ENCODE peak calls at places on chromosomes 4 and X, in six cellular contexts. W, E, Q, I, V and D are unnamed samples.

GRCh38 chr4:145418739-145419138 is 62.9 kb upstream of the SMAD1 start:
- DNase-seq in W (no peak), E (no peak), Q (no peak), I (no peak), V (no peak), D (no peak)

GRCh38 chrX:3550160-3550765 is 163.2 kb downstream of the PRKX start:
- DNase-seq in W (no peak), E (peak), Q (peak), I (no peak), V (no peak), D (peak)

GRCh38 chr4:150402968-150403367 is 179.0 kb upstream of the MAB21L2 start:
- DNase-seq in W (no peak), E (no peak), Q (no peak), I (no peak), V (peak), D (no peak)

GRCh38 chrX:57821703-57822375 is 88.4 kb downstream of the ZXDA start:
- DNase-seq in W (peak), E (peak), Q (peak), I (peak), V (peak), D (peak)

GRCh38 chr4:17324431-17324830 is 187.5 kb downstream of the QDPR start:
- DNase-seq in W (peak), E (peak), Q (peak), I (peak), V (peak), D (peak)

GRCh38 chr4:80139668-80140067 is 57.6 kb upstream of the PRDM8 start:
- DNase-seq in W (no peak), E (no peak), Q (no peak), I (no peak), V (no peak), D (no peak)

GRCh38 chr4:112082954-112083586 is 62.2 kb upstream of the FAM241A start:
- DNase-seq in W (peak), E (peak), Q (peak), I (no peak), V (no peak), D (peak)

GRCh38 chr4:6118201-6118600 is 82.1 kb downstream of the JAKMIP1 start:
- DNase-seq in W (no peak), E (no peak), Q (no peak), I (no peak), V (no peak), D (no peak)

GRCh38 chrX:71118032-71118984 is at the start of gene MED12:
- DNase-seq in W (peak), E (peak), Q (peak), I (peak), V (peak), D (peak)

GRCh38 chr4:15852524-15852923 is 74.4 kb downstream of the CD38 start:
- DNase-seq in W (no peak), E (no peak), Q (no peak), I (no peak), V (no peak), D (no peak)

GRCh38 chr4:37890501-37891220 is at the start of gene TBC1D1:
- DNase-seq in W (no peak), E (no peak), Q (no peak), I (peak), V (peak), D (peak)

GRCh38 chrX:126701380-126701779 is 118.1 kb upstream of the PRR32 start:
- DNase-seq in W (no peak), E (no peak), Q (no peak), I (no peak), V (no peak), D (no peak)

GRCh38 chrX:43735957-43736356 is 79.9 kb downstream of the MAOA start:
- DNase-seq in W (no peak), E (no peak), Q (no peak), I (no peak), V (no peak), D (no peak)